ENCODE peak calls at places on chromosomes 6 and 20, in seven cellular contexts. One of them, this sample, is unnamed.

GRCh38 chr6:15380354-15380753 is 134.5 kb downstream of the JARID2 start:
- DNase-seq in heart left ventricle: no peak
- DNase-seq in lower lobe of right lung: no peak
- DNase-seq in neural progenitor cell: no peak
- DNase-seq in IMR-90: no peak
- DNase-seq in cardiac muscle cell: no peak
- DNase-seq in fibroblast of pulmonary artery: no peak
- DNase-seq in this sample: no peak

GRCh38 chr6:2982464-2983121 is 11.2 kb upstream of the SERPINB6 start:
- DNase-seq in fibroblast of pulmonary artery: no peak
- DNase-seq in lower lobe of right lung: no peak
- DNase-seq in cardiac muscle cell: no peak
- DNase-seq in IMR-90: no peak
- DNase-seq in heart left ventricle: no peak
- DNase-seq in neural progenitor cell: no peak
- DNase-seq in this sample: no peak

GRCh38 chr6:129206761-129207330 is 323.9 kb downstream of the LAMA2 start:
- DNase-seq in heart left ventricle: no peak
- DNase-seq in IMR-90: no peak
- DNase-seq in neural progenitor cell: no peak
- DNase-seq in lower lobe of right lung: no peak
- DNase-seq in fibroblast of pulmonary artery: no peak
- DNase-seq in cardiac muscle cell: no peak
- DNase-seq in this sample: no peak

GRCh38 chr6:149899486-149899885 is 1.6 kb upstream of the RAET1E start:
- DNase-seq in IMR-90: no peak
- DNase-seq in heart left ventricle: no peak
- DNase-seq in fibroblast of pulmonary artery: no peak
- DNase-seq in lower lobe of right lung: no peak
- DNase-seq in neural progenitor cell: no peak
- DNase-seq in cardiac muscle cell: no peak
- DNase-seq in this sample: no peak

GRCh38 chr6:134063121-134063965 is 10.9 kb upstream of the SLC2A12 start:
- DNase-seq in cardiac muscle cell: peak
- DNase-seq in heart left ventricle: no peak
- DNase-seq in lower lobe of right lung: no peak
- DNase-seq in fibroblast of pulmonary artery: no peak
- DNase-seq in IMR-90: peak
- DNase-seq in neural progenitor cell: peak
- DNase-seq in this sample: no peak

GRCh38 chr6:3894535-3895302 is 45.5 kb downstream of the FAM50B start:
- DNase-seq in cardiac muscle cell: no peak
- DNase-seq in lower lobe of right lung: no peak
- DNase-seq in IMR-90: no peak
- DNase-seq in fibroblast of pulmonary artery: no peak
- DNase-seq in heart left ventricle: no peak
- DNase-seq in neural progenitor cell: no peak
- DNase-seq in this sample: no peak

GRCh38 chr6:14876778-14877613 is 368.9 kb upstream of the JARID2 start:
- DNase-seq in fibroblast of pulmonary artery: peak
- DNase-seq in neural progenitor cell: no peak
- DNase-seq in IMR-90: peak
- DNase-seq in cardiac muscle cell: no peak
- DNase-seq in heart left ventricle: no peak
- DNase-seq in lower lobe of right lung: no peak
- DNase-seq in this sample: peak

GRCh38 chr20:58614366-58614765 is 36.7 kb upstream of the STX16 start:
- DNase-seq in lower lobe of right lung: peak
- DNase-seq in heart left ventricle: no peak
- DNase-seq in IMR-90: no peak
- DNase-seq in fibroblast of pulmonary artery: no peak
- DNase-seq in neural progenitor cell: no peak
- DNase-seq in cardiac muscle cell: no peak
- DNase-seq in this sample: no peak

GRCh38 chr20:60857708-60858107 is 394.4 kb upstream of the CDH4 start:
- DNase-seq in neural progenitor cell: no peak
- DNase-seq in cardiac muscle cell: no peak
- DNase-seq in heart left ventricle: no peak
- DNase-seq in fibroblast of pulmonary artery: peak
- DNase-seq in IMR-90: peak
- DNase-seq in lower lobe of right lung: no peak
- DNase-seq in this sample: peak

GRCh38 chr6:42045538-42046460 is 4.5 kb upstream of the TAF8 start:
- DNase-seq in cardiac muscle cell: peak
- DNase-seq in neural progenitor cell: no peak
- DNase-seq in fibroblast of pulmonary artery: peak
- DNase-seq in IMR-90: peak
- DNase-seq in lower lobe of right lung: peak
- DNase-seq in heart left ventricle: peak
- DNase-seq in this sample: peak

GRCh38 chr6:13769034-13769654 is 45.2 kb downstream of the MCUR1 start:
- DNase-seq in heart left ventricle: no peak
- DNase-seq in lower lobe of right lung: no peak
- DNase-seq in fibroblast of pulmonary artery: no peak
- DNase-seq in cardiac muscle cell: no peak
- DNase-seq in neural progenitor cell: no peak
- DNase-seq in IMR-90: no peak
- DNase-seq in this sample: no peak

GRCh38 chr20:54625497-54625896 is 150.1 kb downstream of the DOK5 start:
- DNase-seq in heart left ventricle: no peak
- DNase-seq in lower lobe of right lung: no peak
- DNase-seq in neural progenitor cell: no peak
- DNase-seq in IMR-90: no peak
- DNase-seq in fibroblast of pulmonary artery: no peak
- DNase-seq in cardiac muscle cell: no peak
- DNase-seq in this sample: no peak

DNA sequence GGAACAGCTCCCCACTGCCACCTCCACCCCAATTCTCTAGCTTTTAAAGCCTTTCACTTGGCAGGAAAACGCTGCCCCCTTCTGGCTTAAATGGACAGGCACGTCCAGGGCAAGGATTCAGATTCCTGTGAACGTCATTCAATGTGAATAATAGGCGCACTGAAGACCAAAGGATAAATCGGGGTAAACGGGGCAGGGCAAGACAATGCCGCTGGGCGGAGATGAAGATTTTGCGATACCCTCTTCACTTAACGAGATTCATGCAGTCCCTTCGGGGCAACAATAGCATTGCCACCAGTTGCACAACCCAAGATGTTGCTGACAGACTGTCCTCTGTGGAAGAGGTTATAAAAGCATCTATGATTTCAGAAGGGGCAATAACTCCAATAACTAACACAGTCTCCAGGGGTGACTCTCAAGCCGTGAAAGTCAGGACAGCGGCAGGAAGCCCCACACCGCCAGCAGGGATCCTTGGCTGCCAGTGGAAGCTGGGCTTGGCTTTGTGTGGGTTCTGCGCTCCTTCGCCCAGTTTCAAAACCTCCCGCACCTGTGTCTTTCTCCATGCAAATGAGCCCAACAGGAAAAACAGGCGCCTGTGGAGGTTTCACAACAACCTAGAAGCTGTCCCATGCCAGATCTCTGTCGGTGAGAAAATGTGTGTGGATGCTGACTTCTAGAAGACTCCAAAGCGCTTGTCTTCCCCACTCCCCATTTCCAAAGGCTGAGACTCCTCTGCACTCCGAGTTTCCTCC is 291.8 kb downstream of the BMP7 start:
- DNase-seq in neural progenitor cell: peak
- DNase-seq in lower lobe of right lung: no peak
- DNase-seq in IMR-90: peak
- DNase-seq in fibroblast of pulmonary artery: peak
- DNase-seq in heart left ventricle: no peak
- DNase-seq in cardiac muscle cell: peak
- DNase-seq in this sample: peak
- TF ChIP-seq CTCF in neural progenitor cell: peak
- TF ChIP-seq CTCF in lower lobe of right lung: peak
- TF ChIP-seq CTCF in IMR-90: peak
- TF ChIP-seq CTCF in fibroblast of pulmonary artery: peak
- TF ChIP-seq CTCF in heart left ventricle: peak
- TF ChIP-seq CTCF in cardiac muscle cell: peak
- TF ChIP-seq CTCF in this sample: peak

GRCh38 chr6:76701610-76702009 is 629.1 kb upstream of the IMPG1 start:
- DNase-seq in IMR-90: no peak
- DNase-seq in fibroblast of pulmonary artery: peak
- DNase-seq in cardiac muscle cell: no peak
- DNase-seq in heart left ventricle: no peak
- DNase-seq in lower lobe of right lung: no peak
- DNase-seq in neural progenitor cell: no peak
- DNase-seq in this sample: no peak
- TF ChIP-seq CTCF in IMR-90: no peak
- TF ChIP-seq CTCF in fibroblast of pulmonary artery: peak
- TF ChIP-seq CTCF in cardiac muscle cell: peak
- TF ChIP-seq CTCF in heart left ventricle: no peak
- TF ChIP-seq CTCF in lower lobe of right lung: no peak
- TF ChIP-seq CTCF in neural progenitor cell: no peak
- TF ChIP-seq CTCF in this sample: no peak

DNA sequence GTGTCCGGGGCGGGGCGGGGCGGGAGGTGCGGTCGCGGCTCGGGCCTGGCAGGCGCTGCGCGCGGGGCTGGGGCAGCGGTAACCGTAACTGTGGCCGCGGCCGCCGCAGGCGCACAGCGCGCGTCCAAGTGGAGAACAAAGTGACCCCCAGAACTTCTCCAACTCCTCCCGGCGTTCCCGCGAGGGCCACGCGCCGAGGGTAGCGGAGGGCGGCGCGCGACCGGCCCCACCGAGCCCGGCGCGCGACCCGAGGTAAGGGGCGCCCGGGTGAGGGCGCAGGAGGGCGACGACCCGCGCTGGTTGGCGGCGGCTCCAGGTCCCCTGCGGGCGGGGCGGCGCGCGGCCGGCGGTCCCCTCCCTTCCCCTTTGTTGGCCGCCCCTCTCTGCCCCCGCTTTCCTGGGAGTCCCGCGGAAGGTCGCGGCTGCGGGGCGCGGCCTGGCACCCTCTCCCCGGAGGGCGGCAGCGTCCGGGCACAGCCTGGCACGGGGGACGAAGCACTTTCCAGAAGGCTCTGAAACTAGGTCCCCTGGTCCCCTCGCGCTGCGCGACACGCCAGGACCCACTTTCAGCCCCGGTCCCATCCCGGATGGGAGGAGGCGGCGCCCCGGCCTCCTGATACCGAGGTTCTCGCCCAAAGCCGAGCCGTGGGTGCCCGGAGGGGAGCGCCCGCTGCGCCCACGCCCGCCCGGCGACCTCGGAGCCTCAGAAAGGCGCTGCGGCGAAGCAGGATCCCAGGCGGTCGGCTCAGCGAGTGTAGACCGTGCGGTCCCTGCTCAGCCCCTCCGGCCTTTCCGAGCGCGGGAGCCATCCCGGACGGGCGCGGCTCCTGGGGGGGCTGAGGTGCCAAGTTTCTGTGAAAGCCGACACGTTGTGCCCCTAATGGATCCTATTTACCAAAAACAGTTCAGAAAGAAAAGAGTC is at the start of gene TIAM2:
- DNase-seq in lower lobe of right lung: no peak
- DNase-seq in cardiac muscle cell: peak
- DNase-seq in neural progenitor cell: peak
- DNase-seq in heart left ventricle: no peak
- DNase-seq in fibroblast of pulmonary artery: no peak
- DNase-seq in IMR-90: no peak
- DNase-seq in this sample: no peak
- TF ChIP-seq CTCF in lower lobe of right lung: no peak
- TF ChIP-seq CTCF in cardiac muscle cell: no peak
- TF ChIP-seq CTCF in neural progenitor cell: peak
- TF ChIP-seq CTCF in heart left ventricle: no peak
- TF ChIP-seq CTCF in fibroblast of pulmonary artery: no peak
- TF ChIP-seq CTCF in IMR-90: peak
- TF ChIP-seq CTCF in this sample: peak

GRCh38 chr20:31517373-31517772 is 3.1 kb downstream of the HM13 start:
- DNase-seq in cardiac muscle cell: no peak
- DNase-seq in lower lobe of right lung: no peak
- DNase-seq in neural progenitor cell: peak
- DNase-seq in heart left ventricle: peak
- DNase-seq in fibroblast of pulmonary artery: peak
- DNase-seq in IMR-90: peak
- DNase-seq in this sample: peak
- TF ChIP-seq CTCF in cardiac muscle cell: peak
- TF ChIP-seq CTCF in lower lobe of right lung: peak
- TF ChIP-seq CTCF in neural progenitor cell: peak
- TF ChIP-seq CTCF in heart left ventricle: no peak
- TF ChIP-seq CTCF in fibroblast of pulmonary artery: peak
- TF ChIP-seq CTCF in IMR-90: peak
- TF ChIP-seq CTCF in this sample: peak

DNA sequence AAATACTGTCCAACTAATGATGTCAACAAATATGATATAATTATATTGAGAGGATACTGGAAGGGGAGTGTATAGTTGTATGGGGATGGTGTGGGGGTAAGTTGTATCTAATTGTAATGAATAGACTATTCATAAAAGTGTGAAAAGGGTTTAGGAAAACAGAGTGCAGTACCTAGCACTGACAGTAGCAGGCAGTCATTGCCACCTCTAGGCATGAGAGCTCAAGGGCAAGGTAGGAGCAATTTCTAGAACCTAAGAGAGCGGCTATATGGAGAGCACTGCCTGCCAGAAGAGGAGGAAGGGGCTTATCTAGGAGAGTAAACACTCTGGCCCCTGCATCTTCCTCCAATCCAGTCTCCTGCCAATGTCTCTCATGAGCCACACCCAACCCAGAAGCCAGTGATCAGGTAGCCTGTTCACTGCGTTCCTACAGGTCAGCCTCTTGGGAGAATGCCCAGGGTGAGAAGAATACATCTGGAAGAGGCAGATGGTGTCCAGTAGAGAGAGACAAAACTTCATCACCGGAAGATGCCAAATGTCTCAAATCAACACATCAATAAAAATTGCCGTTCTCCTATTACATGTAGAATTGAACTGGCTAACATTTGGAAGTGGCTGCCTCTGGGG is 200.0 kb downstream of the LY86 start:
- DNase-seq in cardiac muscle cell: no peak
- DNase-seq in lower lobe of right lung: no peak
- DNase-seq in neural progenitor cell: peak
- DNase-seq in IMR-90: no peak
- DNase-seq in heart left ventricle: no peak
- DNase-seq in fibroblast of pulmonary artery: peak
- DNase-seq in this sample: no peak
- TF ChIP-seq CTCF in cardiac muscle cell: peak
- TF ChIP-seq CTCF in lower lobe of right lung: peak
- TF ChIP-seq CTCF in neural progenitor cell: peak
- TF ChIP-seq CTCF in IMR-90: peak
- TF ChIP-seq CTCF in heart left ventricle: peak
- TF ChIP-seq CTCF in fibroblast of pulmonary artery: peak
- TF ChIP-seq CTCF in this sample: peak

GRCh38 chr6:143234686-143235085 is 174.0 kb downstream of the AIG1 start:
- DNase-seq in cardiac muscle cell: no peak
- DNase-seq in neural progenitor cell: no peak
- DNase-seq in IMR-90: no peak
- DNase-seq in fibroblast of pulmonary artery: no peak
- DNase-seq in heart left ventricle: no peak
- DNase-seq in lower lobe of right lung: no peak
- DNase-seq in this sample: peak

GRCh38 chr6:143236151-143236788 is 175.6 kb downstream of the AIG1 start:
- DNase-seq in neural progenitor cell: no peak
- DNase-seq in heart left ventricle: peak
- DNase-seq in fibroblast of pulmonary artery: no peak
- DNase-seq in IMR-90: peak
- DNase-seq in lower lobe of right lung: no peak
- DNase-seq in cardiac muscle cell: no peak
- DNase-seq in this sample: peak

GRCh38 chr6:143229402-143229801 is 168.7 kb downstream of the AIG1 start:
- DNase-seq in cardiac muscle cell: no peak
- DNase-seq in IMR-90: no peak
- DNase-seq in fibroblast of pulmonary artery: no peak
- DNase-seq in lower lobe of right lung: no peak
- DNase-seq in neural progenitor cell: no peak
- DNase-seq in heart left ventricle: no peak
- DNase-seq in this sample: no peak

GRCh38 chr6:143233563-143234285 is 173.0 kb downstream of the AIG1 start:
- DNase-seq in neural progenitor cell: peak
- DNase-seq in IMR-90: no peak
- DNase-seq in lower lobe of right lung: no peak
- DNase-seq in fibroblast of pulmonary artery: no peak
- DNase-seq in heart left ventricle: no peak
- DNase-seq in cardiac muscle cell: peak
- DNase-seq in this sample: no peak

GRCh38 chr6:143232849-143233248 is 172.2 kb downstream of the AIG1 start:
- DNase-seq in IMR-90: peak
- DNase-seq in fibroblast of pulmonary artery: peak
- DNase-seq in cardiac muscle cell: peak
- DNase-seq in heart left ventricle: peak
- DNase-seq in lower lobe of right lung: peak
- DNase-seq in neural progenitor cell: peak
- DNase-seq in this sample: no peak
- TF ChIP-seq CTCF in IMR-90: peak
- TF ChIP-seq CTCF in fibroblast of pulmonary artery: peak
- TF ChIP-seq CTCF in cardiac muscle cell: peak
- TF ChIP-seq CTCF in heart left ventricle: peak
- TF ChIP-seq CTCF in lower lobe of right lung: peak
- TF ChIP-seq CTCF in neural progenitor cell: peak
- TF ChIP-seq CTCF in this sample: peak

This sample was measured in HFFc6.